ENCODE peak calls at places on chromosomes 1 and 21, in four cellular contexts. One of them, this sample, is unnamed.

GRCh38 chr1:224769987-224770693 is 154.0 kb downstream of the CNIH3 start:
- DNase-seq in ovary: no peak
- DNase-seq in tibial nerve: no peak
- DNase-seq in transverse colon: no peak
- DNase-seq in this sample: no peak

GRCh38 chr1:202901555-202901954 is 12.6 kb upstream of the RABIF start:
- DNase-seq in ovary: no peak
- DNase-seq in transverse colon: no peak
- DNase-seq in tibial nerve: no peak
- DNase-seq in this sample: no peak

GRCh38 chr1:115255154-115255553 is 82.9 kb downstream of the NGF start:
- DNase-seq in transverse colon: no peak
- DNase-seq in tibial nerve: no peak
- DNase-seq in ovary: no peak
- DNase-seq in this sample: no peak

GRCh38 chr21:39363607-39364555 is 15.0 kb upstream of the HMGN1 start:
- DNase-seq in tibial nerve: no peak
- DNase-seq in ovary: no peak
- DNase-seq in transverse colon: no peak
- DNase-seq in this sample: no peak

GRCh38 chr1:221494670-221495069 is 247.2 kb downstream of the DUSP10 start:
- DNase-seq in transverse colon: no peak
- DNase-seq in ovary: no peak
- DNase-seq in tibial nerve: peak
- DNase-seq in this sample: no peak

GRCh38 chr1:236603896-236604217 is 459 bp downstream of the HEATR1 start:
- DNase-seq in transverse colon: no peak
- DNase-seq in tibial nerve: no peak
- DNase-seq in ovary: no peak
- DNase-seq in this sample: no peak

GRCh38 chr1:19311503-19311930 is 427 bp downstream of the AKR7A2 start:
- DNase-seq in transverse colon: no peak
- DNase-seq in ovary: peak
- DNase-seq in tibial nerve: no peak
- DNase-seq in this sample: no peak

GRCh38 chr21:31425158-31425557 is 81.1 kb upstream of the TIAM1 start:
- DNase-seq in tibial nerve: no peak
- DNase-seq in transverse colon: no peak
- DNase-seq in ovary: no peak
- DNase-seq in this sample: no peak

GRCh38 chr21:36705679-36706481 is 7.0 kb downstream of the SIM2 start:
- DNase-seq in ovary: no peak
- DNase-seq in tibial nerve: no peak
- DNase-seq in transverse colon: no peak
- DNase-seq in this sample: no peak

GRCh38 chr1:166924829-166925541 is 48.9 kb upstream of the TADA1 start:
- DNase-seq in transverse colon: no peak
- DNase-seq in ovary: no peak
- DNase-seq in tibial nerve: no peak
- DNase-seq in this sample: no peak

GRCh38 chr1:166116026-166116425 is 50.8 kb downstream of the FAM78B start:
- DNase-seq in tibial nerve: no peak
- DNase-seq in transverse colon: no peak
- DNase-seq in ovary: no peak
- DNase-seq in this sample: no peak

GRCh38 chr1:206935491-206936067 is 10.7 kb downstream of the PIGR start:
- DNase-seq in transverse colon: peak
- DNase-seq in ovary: no peak
- DNase-seq in tibial nerve: no peak
- DNase-seq in this sample: peak

GRCh38 chr1:234276389-234276788 is 96.9 kb upstream of the COA6 start:
- DNase-seq in transverse colon: no peak
- DNase-seq in ovary: no peak
- DNase-seq in tibial nerve: no peak
- DNase-seq in this sample: no peak

GRCh38 chr21:18218331-18218730 is 26.3 kb upstream of the CHODL start:
- DNase-seq in transverse colon: no peak
- DNase-seq in tibial nerve: no peak
- DNase-seq in ovary: no peak
- DNase-seq in this sample: no peak

GRCh38 chr1:224929335-224930237 is at the start of gene DNAH14:
- DNase-seq in ovary: peak
- DNase-seq in transverse colon: peak
- DNase-seq in tibial nerve: no peak
- DNase-seq in this sample: peak

GRCh38 chr1:180945551-180945950 is 32.9 kb downstream of the KIAA1614 start:
- DNase-seq in transverse colon: no peak
- DNase-seq in ovary: no peak
- DNase-seq in tibial nerve: no peak
- DNase-seq in this sample: no peak

GRCh38 chr1:61742620-61743431 is 546 bp downstream of the PATJ start:
- DNase-seq in transverse colon: peak
- DNase-seq in tibial nerve: peak
- DNase-seq in ovary: peak
- DNase-seq in this sample: peak

GRCh38 chr1:182633657-182634281 is 29.6 kb upstream of the RGS16 start:
- DNase-seq in ovary: no peak
- DNase-seq in transverse colon: no peak
- DNase-seq in tibial nerve: no peak
- DNase-seq in this sample: no peak

GRCh38 chr1:147762233-147763024 is 2.0 kb upstream of the GJA5 start:
- DNase-seq in tibial nerve: no peak
- DNase-seq in transverse colon: no peak
- DNase-seq in ovary: no peak
- DNase-seq in this sample: no peak

GRCh38 chr1:85571181-85571540 is 9.4 kb upstream of the CCN1 start:
- DNase-seq in ovary: no peak
- DNase-seq in tibial nerve: no peak
- DNase-seq in transverse colon: no peak
- DNase-seq in this sample: no peak

GRCh38 chr1:97245682-97246081 is 524.1 kb downstream of the PTBP2 start:
- DNase-seq in ovary: no peak
- DNase-seq in tibial nerve: no peak
- DNase-seq in transverse colon: no peak
- DNase-seq in this sample: no peak

GRCh38 chr1:185920602-185921001 is 186.4 kb downstream of the HMCN1 start:
- DNase-seq in transverse colon: no peak
- DNase-seq in tibial nerve: no peak
- DNase-seq in ovary: no peak
- DNase-seq in this sample: no peak

GRCh38 chr21:37532868-37533780 is 166.6 kb downstream of the DYRK1A start:
- DNase-seq in ovary: no peak
- DNase-seq in tibial nerve: no peak
- DNase-seq in transverse colon: no peak
- DNase-seq in this sample: no peak

DNA sequence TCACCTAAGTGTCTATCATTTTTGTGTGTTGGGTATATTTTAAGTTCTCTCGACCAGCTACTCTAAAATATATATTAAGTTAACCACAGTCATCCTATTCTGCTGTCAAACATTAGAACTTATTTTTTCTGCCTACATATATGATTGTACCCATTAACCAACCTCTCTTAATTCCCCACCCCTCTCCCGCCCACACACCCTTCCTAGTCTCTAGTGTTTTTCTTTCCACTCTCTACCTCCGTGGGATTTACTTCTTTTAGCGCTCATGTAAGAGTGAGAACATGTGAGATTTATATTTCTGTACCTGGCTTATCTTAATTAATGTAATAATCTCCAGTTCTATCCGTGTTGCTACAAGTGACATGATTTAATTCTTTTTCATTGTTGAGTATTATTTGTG is 26.6 kb downstream of the KCNK2 start:
- DNase-seq in tibial nerve: no peak
- DNase-seq in ovary: no peak
- DNase-seq in transverse colon: no peak
- DNase-seq in this sample: no peak
- TF ChIP-seq POLR2A in tibial nerve: no peak
- TF ChIP-seq POLR2A in ovary: no peak
- TF ChIP-seq POLR2A in transverse colon: no peak
- TF ChIP-seq POLR2A in this sample: no peak

DNA sequence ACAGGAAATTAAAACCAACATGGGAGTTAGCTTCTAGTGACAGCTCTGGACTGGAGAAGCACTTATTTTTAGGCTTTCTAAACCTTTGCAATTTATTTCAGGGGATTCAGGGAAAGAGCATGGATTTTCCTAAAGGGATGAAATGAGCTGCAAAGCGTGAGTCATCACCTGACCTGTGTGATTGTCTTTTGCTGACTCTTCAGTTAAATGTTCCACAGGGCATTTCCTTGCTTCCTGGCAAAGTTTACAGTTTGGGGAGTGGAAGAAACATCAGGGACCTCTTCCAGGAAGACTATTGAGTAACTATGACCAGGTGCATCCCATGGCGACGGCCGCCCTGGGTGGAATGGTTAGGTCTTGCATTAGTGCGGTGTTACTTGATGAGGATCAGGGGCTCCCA is 79.4 kb upstream of the SIPA1L2 start:
- DNase-seq in transverse colon: no peak
- DNase-seq in ovary: no peak
- DNase-seq in tibial nerve: no peak
- DNase-seq in this sample: no peak
- TF ChIP-seq POLR2A in transverse colon: no peak
- TF ChIP-seq POLR2A in ovary: no peak
- TF ChIP-seq POLR2A in tibial nerve: no peak
- TF ChIP-seq POLR2A in this sample: no peak

GRCh38 chr1:211932581-211933010 is 102.0 kb upstream of the LPGAT1 start:
- DNase-seq in ovary: no peak
- DNase-seq in transverse colon: no peak
- DNase-seq in tibial nerve: no peak
- DNase-seq in this sample: no peak

GRCh38 chr1:211924256-211924655 is 93.7 kb upstream of the LPGAT1 start:
- DNase-seq in tibial nerve: no peak
- DNase-seq in ovary: no peak
- DNase-seq in transverse colon: no peak
- DNase-seq in this sample: no peak

GRCh38 chr1:211928222-211928856 is 97.8 kb upstream of the LPGAT1 start:
- DNase-seq in transverse colon: no peak
- DNase-seq in ovary: no peak
- DNase-seq in tibial nerve: no peak
- DNase-seq in this sample: no peak

GRCh38 chr1:211925016-211925415 is 94.5 kb upstream of the LPGAT1 start:
- DNase-seq in transverse colon: peak
- DNase-seq in tibial nerve: no peak
- DNase-seq in ovary: no peak
- DNase-seq in this sample: no peak

GRCh38 chr1:211928993-211929637 is 98.6 kb upstream of the LPGAT1 start:
- DNase-seq in tibial nerve: peak
- DNase-seq in transverse colon: peak
- DNase-seq in ovary: no peak
- DNase-seq in this sample: no peak
- TF ChIP-seq POLR2A in tibial nerve: no peak
- TF ChIP-seq POLR2A in transverse colon: no peak
- TF ChIP-seq POLR2A in ovary: no peak
- TF ChIP-seq POLR2A in this sample: no peak

GRCh38 chr1:47179023-47179987 is 10.5 kb downstream of the PDZK1IP1 start:
- DNase-seq in ovary: peak
- DNase-seq in transverse colon: peak
- DNase-seq in tibial nerve: peak
- DNase-seq in this sample: peak
- TF ChIP-seq POLR2A in ovary: no peak
- TF ChIP-seq POLR2A in transverse colon: peak
- TF ChIP-seq POLR2A in tibial nerve: no peak
- TF ChIP-seq POLR2A in this sample: peak

GRCh38 chr1:1013105-1013921 is at the start of gene ISG15:
- DNase-seq in tibial nerve: peak
- DNase-seq in ovary: peak
- DNase-seq in transverse colon: peak
- DNase-seq in this sample: peak
- TF ChIP-seq POLR2A in tibial nerve: peak
- TF ChIP-seq POLR2A in ovary: no peak
- TF ChIP-seq POLR2A in transverse colon: peak
- TF ChIP-seq POLR2A in this sample: peak

This sample was measured in GM12891.